ENCODE peak calls at places on chromosomes 3 and 15, in eight cellular contexts. One of them, this sample, is unnamed.

GRCh38 chr15:61653110-61653509 is 407.1 kb downstream of the VPS13C start:
- DNase-seq in GM23248: no peak
- DNase-seq in hepatocyte: no peak
- DNase-seq in heart left ventricle: peak
- DNase-seq in A549: no peak
- DNase-seq in tibial artery: peak
- DNase-seq in mammary epithelial cell: no peak
- DNase-seq in CD8-positive, alpha-beta memory T cell: no peak
- DNase-seq in this sample: peak

GRCh38 chr3:35748144-35748543 is 108.8 kb downstream of the ARPP21 start:
- DNase-seq in A549: no peak
- DNase-seq in hepatocyte: no peak
- DNase-seq in mammary epithelial cell: no peak
- DNase-seq in CD8-positive, alpha-beta memory T cell: no peak
- DNase-seq in tibial artery: no peak
- DNase-seq in GM23248: no peak
- DNase-seq in heart left ventricle: no peak
- DNase-seq in this sample: no peak

GRCh38 chr15:29418178-29418577 is 148.6 kb upstream of the NSMCE3 start:
- DNase-seq in hepatocyte: no peak
- DNase-seq in mammary epithelial cell: no peak
- DNase-seq in heart left ventricle: no peak
- DNase-seq in tibial artery: no peak
- DNase-seq in GM23248: no peak
- DNase-seq in CD8-positive, alpha-beta memory T cell: no peak
- DNase-seq in A549: no peak
- DNase-seq in this sample: no peak

GRCh38 chr3:189108032-189108431 is 63.7 kb upstream of the TPRG1 start:
- DNase-seq in hepatocyte: peak
- DNase-seq in CD8-positive, alpha-beta memory T cell: no peak
- DNase-seq in A549: no peak
- DNase-seq in tibial artery: no peak
- DNase-seq in mammary epithelial cell: no peak
- DNase-seq in GM23248: peak
- DNase-seq in heart left ventricle: no peak
- DNase-seq in this sample: no peak

GRCh38 chr15:72998681-72999466 is 53.4 kb upstream of the NEO1 start:
- DNase-seq in tibial artery: no peak
- DNase-seq in GM23248: no peak
- DNase-seq in heart left ventricle: no peak
- DNase-seq in mammary epithelial cell: peak
- DNase-seq in A549: no peak
- DNase-seq in hepatocyte: no peak
- DNase-seq in CD8-positive, alpha-beta memory T cell: no peak
- DNase-seq in this sample: no peak

GRCh38 chr3:55497250-55497649 is 10.1 kb upstream of the WNT5A start:
- DNase-seq in tibial artery: no peak
- DNase-seq in hepatocyte: no peak
- DNase-seq in GM23248: no peak
- DNase-seq in heart left ventricle: no peak
- DNase-seq in CD8-positive, alpha-beta memory T cell: no peak
- DNase-seq in mammary epithelial cell: no peak
- DNase-seq in A549: no peak
- DNase-seq in this sample: no peak

GRCh38 chr3:73419993-73420392 is 204.7 kb downstream of the PDZRN3 start:
- DNase-seq in hepatocyte: no peak
- DNase-seq in GM23248: peak
- DNase-seq in mammary epithelial cell: no peak
- DNase-seq in tibial artery: no peak
- DNase-seq in CD8-positive, alpha-beta memory T cell: no peak
- DNase-seq in A549: no peak
- DNase-seq in heart left ventricle: no peak
- DNase-seq in this sample: no peak

GRCh38 chr3:52221563-52222318 is 3.7 kb downstream of the TLR9 start:
- DNase-seq in tibial artery: no peak
- DNase-seq in GM23248: no peak
- DNase-seq in mammary epithelial cell: no peak
- DNase-seq in A549: no peak
- DNase-seq in hepatocyte: no peak
- DNase-seq in CD8-positive, alpha-beta memory T cell: peak
- DNase-seq in heart left ventricle: peak
- DNase-seq in this sample: no peak

GRCh38 chr3:7340795-7341194 is 479.9 kb downstream of the GRM7 start:
- DNase-seq in heart left ventricle: no peak
- DNase-seq in GM23248: no peak
- DNase-seq in hepatocyte: no peak
- DNase-seq in A549: no peak
- DNase-seq in CD8-positive, alpha-beta memory T cell: no peak
- DNase-seq in mammary epithelial cell: peak
- DNase-seq in tibial artery: no peak
- DNase-seq in this sample: no peak

GRCh38 chr3:35079403-35079802 is 559.9 kb upstream of the ARPP21 start:
- DNase-seq in hepatocyte: peak
- DNase-seq in heart left ventricle: no peak
- DNase-seq in GM23248: no peak
- DNase-seq in CD8-positive, alpha-beta memory T cell: no peak
- DNase-seq in A549: no peak
- DNase-seq in tibial artery: no peak
- DNase-seq in mammary epithelial cell: no peak
- DNase-seq in this sample: no peak

GRCh38 chr3:170585937-170586310 is at the start of gene SLC7A14:
- DNase-seq in heart left ventricle: peak
- DNase-seq in tibial artery: no peak
- DNase-seq in A549: no peak
- DNase-seq in CD8-positive, alpha-beta memory T cell: no peak
- DNase-seq in hepatocyte: no peak
- DNase-seq in mammary epithelial cell: no peak
- DNase-seq in GM23248: peak
- DNase-seq in this sample: no peak

GRCh38 chr3:122576174-122576940 is 1.1 kb upstream of the PARP15 start:
- DNase-seq in CD8-positive, alpha-beta memory T cell: no peak
- DNase-seq in GM23248: peak
- DNase-seq in heart left ventricle: no peak
- DNase-seq in A549: no peak
- DNase-seq in mammary epithelial cell: no peak
- DNase-seq in hepatocyte: no peak
- DNase-seq in tibial artery: no peak
- DNase-seq in this sample: no peak

GRCh38 chr3:141456328-141456689 is 30.5 kb upstream of the RASA2 start:
- DNase-seq in heart left ventricle: no peak
- DNase-seq in CD8-positive, alpha-beta memory T cell: no peak
- DNase-seq in A549: no peak
- DNase-seq in mammary epithelial cell: no peak
- DNase-seq in GM23248: peak
- DNase-seq in hepatocyte: no peak
- DNase-seq in tibial artery: no peak
- DNase-seq in this sample: no peak

GRCh38 chr15:28913171-28913765 is 27.5 kb downstream of the APBA2 start:
- DNase-seq in hepatocyte: no peak
- DNase-seq in A549: peak
- DNase-seq in tibial artery: peak
- DNase-seq in heart left ventricle: no peak
- DNase-seq in CD8-positive, alpha-beta memory T cell: no peak
- DNase-seq in mammary epithelial cell: no peak
- DNase-seq in GM23248: no peak
- DNase-seq in this sample: no peak

GRCh38 chr15:77035999-77036471 is 34.9 kb downstream of the TSPAN3 start:
- DNase-seq in tibial artery: peak
- DNase-seq in A549: no peak
- DNase-seq in hepatocyte: no peak
- DNase-seq in mammary epithelial cell: no peak
- DNase-seq in heart left ventricle: no peak
- DNase-seq in CD8-positive, alpha-beta memory T cell: no peak
- DNase-seq in GM23248: no peak
- DNase-seq in this sample: no peak

GRCh38 chr15:38612159-38612863 is 47.7 kb upstream of the RASGRP1 start:
- DNase-seq in A549: no peak
- DNase-seq in CD8-positive, alpha-beta memory T cell: no peak
- DNase-seq in mammary epithelial cell: no peak
- DNase-seq in GM23248: no peak
- DNase-seq in tibial artery: no peak
- DNase-seq in hepatocyte: no peak
- DNase-seq in heart left ventricle: no peak
- DNase-seq in this sample: no peak

GRCh38 chr15:59014068-59014467 is 26.6 kb downstream of the RNF111 start:
- DNase-seq in GM23248: no peak
- DNase-seq in CD8-positive, alpha-beta memory T cell: no peak
- DNase-seq in A549: no peak
- DNase-seq in heart left ventricle: no peak
- DNase-seq in hepatocyte: no peak
- DNase-seq in mammary epithelial cell: no peak
- DNase-seq in tibial artery: no peak
- DNase-seq in this sample: no peak
- H3K27ac ChIP-seq in GM23248: no peak
- H3K27ac ChIP-seq in CD8-positive, alpha-beta memory T cell: no peak
- H3K27ac ChIP-seq in A549: no peak
- H3K27ac ChIP-seq in heart left ventricle: no peak
- H3K27ac ChIP-seq in hepatocyte: no peak
- H3K27ac ChIP-seq in mammary epithelial cell: no peak
- H3K27ac ChIP-seq in tibial artery: no peak
- H3K27ac ChIP-seq in this sample: no peak

GRCh38 chr15:52806284-52806655 is 16.1 kb upstream of the ONECUT1 start:
- DNase-seq in GM23248: no peak
- DNase-seq in A549: no peak
- DNase-seq in CD8-positive, alpha-beta memory T cell: no peak
- DNase-seq in hepatocyte: no peak
- DNase-seq in mammary epithelial cell: no peak
- DNase-seq in tibial artery: no peak
- DNase-seq in heart left ventricle: no peak
- DNase-seq in this sample: no peak
- H3K4me3 ChIP-seq in GM23248: no peak
- H3K4me3 ChIP-seq in A549: no peak
- H3K4me3 ChIP-seq in CD8-positive, alpha-beta memory T cell: no peak
- H3K4me3 ChIP-seq in hepatocyte: no peak
- H3K4me3 ChIP-seq in mammary epithelial cell: no peak
- H3K4me3 ChIP-seq in tibial artery: no peak
- H3K4me3 ChIP-seq in heart left ventricle: peak
- H3K4me3 ChIP-seq in this sample: no peak

GRCh38 chr3:46955801-46956259 is 20.7 kb downstream of the CCDC12 start:
- DNase-seq in hepatocyte: no peak
- DNase-seq in tibial artery: peak
- DNase-seq in GM23248: no peak
- DNase-seq in CD8-positive, alpha-beta memory T cell: no peak
- DNase-seq in heart left ventricle: no peak
- DNase-seq in A549: no peak
- DNase-seq in mammary epithelial cell: no peak
- DNase-seq in this sample: no peak
- H3K27ac ChIP-seq in hepatocyte: peak
- H3K27ac ChIP-seq in tibial artery: no peak
- H3K27ac ChIP-seq in GM23248: no peak
- H3K27ac ChIP-seq in CD8-positive, alpha-beta memory T cell: peak
- H3K27ac ChIP-seq in heart left ventricle: peak
- H3K27ac ChIP-seq in A549: peak
- H3K27ac ChIP-seq in mammary epithelial cell: no peak
- H3K27ac ChIP-seq in this sample: no peak

GRCh38 chr3:119913021-119913420 is 131.1 kb downstream of the NR1I2 start:
- DNase-seq in mammary epithelial cell: peak
- DNase-seq in heart left ventricle: no peak
- DNase-seq in CD8-positive, alpha-beta memory T cell: no peak
- DNase-seq in hepatocyte: no peak
- DNase-seq in A549: no peak
- DNase-seq in GM23248: peak
- DNase-seq in tibial artery: no peak
- DNase-seq in this sample: no peak

GRCh38 chr3:119912220-119912619 is 130.3 kb downstream of the NR1I2 start:
- DNase-seq in CD8-positive, alpha-beta memory T cell: no peak
- DNase-seq in heart left ventricle: no peak
- DNase-seq in mammary epithelial cell: peak
- DNase-seq in tibial artery: no peak
- DNase-seq in GM23248: peak
- DNase-seq in A549: no peak
- DNase-seq in hepatocyte: no peak
- DNase-seq in this sample: no peak

DNA sequence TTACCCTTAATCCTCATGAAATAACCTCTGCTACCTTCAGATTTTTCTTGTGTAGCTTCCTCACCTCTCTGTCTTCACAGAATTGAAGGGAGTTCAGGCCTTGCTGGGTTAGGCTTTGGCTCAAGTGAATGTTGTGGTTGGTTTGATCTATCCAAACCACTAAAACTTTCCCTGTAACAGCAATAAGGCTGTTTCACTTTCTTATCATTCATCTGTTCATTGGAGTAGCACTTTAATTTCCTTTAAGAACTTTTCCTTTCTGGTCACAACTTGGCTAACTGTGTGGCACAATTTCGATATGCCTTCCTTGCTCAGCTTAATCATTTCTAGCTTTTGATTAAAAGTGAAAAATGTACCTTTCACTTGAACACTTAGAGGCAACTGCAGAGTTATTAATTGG is 129.8 kb downstream of the NR1I2 start:
- DNase-seq in hepatocyte: no peak
- DNase-seq in GM23248: no peak
- DNase-seq in tibial artery: no peak
- DNase-seq in A549: no peak
- DNase-seq in mammary epithelial cell: no peak
- DNase-seq in CD8-positive, alpha-beta memory T cell: no peak
- DNase-seq in heart left ventricle: no peak
- DNase-seq in this sample: no peak
- H3K4me3 ChIP-seq in hepatocyte: no peak
- H3K4me3 ChIP-seq in GM23248: no peak
- H3K4me3 ChIP-seq in tibial artery: no peak
- H3K4me3 ChIP-seq in A549: no peak
- H3K4me3 ChIP-seq in mammary epithelial cell: no peak
- H3K4me3 ChIP-seq in CD8-positive, alpha-beta memory T cell: no peak
- H3K4me3 ChIP-seq in heart left ventricle: no peak
- H3K4me3 ChIP-seq in this sample: no peak

GRCh38 chr3:102240720-102241119 is 194.1 kb upstream of the ZPLD1 start:
- DNase-seq in A549: no peak
- DNase-seq in tibial artery: no peak
- DNase-seq in hepatocyte: no peak
- DNase-seq in heart left ventricle: no peak
- DNase-seq in CD8-positive, alpha-beta memory T cell: no peak
- DNase-seq in GM23248: no peak
- DNase-seq in mammary epithelial cell: no peak
- DNase-seq in this sample: no peak
- H3K27ac ChIP-seq in A549: no peak
- H3K27ac ChIP-seq in tibial artery: no peak
- H3K27ac ChIP-seq in hepatocyte: no peak
- H3K27ac ChIP-seq in heart left ventricle: no peak
- H3K27ac ChIP-seq in CD8-positive, alpha-beta memory T cell: no peak
- H3K27ac ChIP-seq in GM23248: no peak
- H3K27ac ChIP-seq in mammary epithelial cell: no peak
- H3K27ac ChIP-seq in this sample: no peak

GRCh38 chr15:63500265-63501250 is 3.8 kb upstream of the USP3 start:
- DNase-seq in heart left ventricle: no peak
- DNase-seq in GM23248: no peak
- DNase-seq in hepatocyte: peak
- DNase-seq in A549: peak
- DNase-seq in tibial artery: no peak
- DNase-seq in CD8-positive, alpha-beta memory T cell: no peak
- DNase-seq in mammary epithelial cell: no peak
- DNase-seq in this sample: no peak
- H3K4me3 ChIP-seq in heart left ventricle: no peak
- H3K4me3 ChIP-seq in GM23248: peak
- H3K4me3 ChIP-seq in hepatocyte: no peak
- H3K4me3 ChIP-seq in A549: peak
- H3K4me3 ChIP-seq in tibial artery: peak
- H3K4me3 ChIP-seq in CD8-positive, alpha-beta memory T cell: peak
- H3K4me3 ChIP-seq in mammary epithelial cell: no peak
- H3K4me3 ChIP-seq in this sample: no peak

This sample was measured in SJCRH30.